ENCODE peak calls at places on chromosome 15, in seven cellular contexts. L, I, J, B, T, O and X are unnamed samples.

GRCh38 chr15:34793071-34793470 is 2.3 kb downstream of the ACTC1 start:
- DNase-seq in L (no peak), I (no peak), J (no peak), B (no peak), T (no peak), O (no peak), X (no peak)

GRCh38 chr15:31254431-31255175 is 72.0 kb upstream of the KLF13 start:
- DNase-seq in L (peak), I (no peak), J (no peak), B (peak), T (no peak), O (no peak), X (no peak)

GRCh38 chr15:85691350-85692240 is 103.1 kb downstream of the KLHL25 start:
- DNase-seq in L (peak), I (no peak), J (no peak), B (no peak), T (no peak), O (no peak), X (no peak)

GRCh38 chr15:73022156-73022555 is 30.1 kb upstream of the NEO1 start:
- DNase-seq in L (no peak), I (no peak), J (no peak), B (peak), T (no peak), O (no peak), X (no peak)

GRCh38 chr15:82571722-82572222 is 31.5 kb upstream of the RPS17 start:
- DNase-seq in L (peak), I (no peak), J (peak), B (peak), T (peak), O (peak), X (peak)

GRCh38 chr15:95269247-95270155 is 1038.1 kb downstream of the MCTP2 start:
- DNase-seq in L (no peak), I (no peak), J (no peak), B (no peak), T (no peak), O (no peak), X (no peak)

GRCh38 chr15:85625856-85626255 is 168.9 kb downstream of the KLHL25 start:
- DNase-seq in L (no peak), I (no peak), J (no peak), B (peak), T (no peak), O (no peak), X (no peak)

GRCh38 chr15:40252438-40253178 is 13.7 kb downstream of the PAK6 start:
- DNase-seq in L (peak), I (no peak), J (peak), B (no peak), T (no peak), O (no peak), X (peak)

GRCh38 chr15:29938701-29939340 is 116.6 kb upstream of the TJP1 start:
- DNase-seq in L (peak), I (no peak), J (no peak), B (no peak), T (no peak), O (no peak), X (no peak)

GRCh38 chr15:41683955-41684354 is 23.8 kb downstream of the MGA start:
- DNase-seq in L (no peak), I (no peak), J (no peak), B (no peak), T (no peak), O (no peak), X (no peak)

GRCh38 chr15:41559489-41560177 is 621 bp downstream of the TYRO3 start:
- DNase-seq in L (peak), I (no peak), J (peak), B (peak), T (no peak), O (peak), X (no peak)

GRCh38 chr15:88878720-88879184 is 16.6 kb downstream of the HAPLN3 start:
- DNase-seq in L (peak), I (no peak), J (peak), B (peak), T (no peak), O (peak), X (no peak)